ENCODE peak calls at places on chromosomes 7 and 10, in ten cellular contexts. F, H, K, I, M, J, O, B, P and Z are unnamed samples.

GRCh38 chr7:24882989-24883631 is 96.9 kb downstream of the OSBPL3 start:
- DNase-seq in M (no peak), B (no peak), F (peak), O (no peak), H (no peak), I (no peak), J (no peak), K (no peak), P (peak), Z (no peak)

GRCh38 chr10:132399117-132400035 is 2.4 kb downstream of the PWWP2B start:
- DNase-seq in H (peak), P (peak), J (no peak), B (no peak), I (no peak), M (no peak), F (peak), K (peak), O (no peak), Z (no peak)

GRCh38 chr10:76125900-76126299 is 694.5 kb downstream of the LRMDA start:
- DNase-seq in K (no peak), B (no peak), M (no peak), F (no peak), I (no peak), H (no peak), O (no peak), J (no peak), P (no peak), Z (no peak)

GRCh38 chr10:86595496-86595895 is 58.9 kb upstream of the OPN4 start:
- DNase-seq in O (no peak), H (no peak), P (no peak), I (no peak), K (no peak), J (no peak), B (no peak), M (no peak), F (no peak), Z (no peak)

GRCh38 chr10:6199131-6199733 is 3.5 kb upstream of the PFKFB3 start:
- DNase-seq in H (no peak), O (no peak), K (no peak), P (no peak), M (no peak), J (no peak), B (no peak), F (no peak), I (no peak), Z (no peak)

GRCh38 chr10:119663866-119664698 is 12.9 kb downstream of the BAG3 start:
- DNase-seq in K (no peak), B (no peak), I (no peak), O (no peak), F (no peak), M (no peak), P (no peak), H (no peak), J (no peak), Z (no peak)

GRCh38 chr7:151597541-151597940 is 77.8 kb upstream of the RHEB start:
- DNase-seq in H (no peak), B (no peak), K (no peak), J (no peak), O (no peak), P (no peak), I (no peak), F (no peak), M (no peak), Z (no peak)

GRCh38 chr7:84013616-84014240 is 180.9 kb downstream of the SEMA3A start:
- DNase-seq in F (no peak), H (no peak), O (no peak), B (no peak), M (no peak), P (no peak), J (no peak), I (no peak), K (no peak), Z (no peak)

GRCh38 chr7:33511735-33512134 is 382.4 kb downstream of the BBS9 start:
- DNase-seq in K (no peak), O (no peak), M (no peak), P (no peak), F (no peak), H (no peak), J (no peak), B (no peak), I (no peak), Z (no peak)

GRCh38 chr7:3790803-3791202 is 489.8 kb downstream of the SDK1 start:
- DNase-seq in B (no peak), I (no peak), O (no peak), F (no peak), K (no peak), M (no peak), H (no peak), J (no peak), P (no peak), Z (no peak)

GRCh38 chr10:126844406-126844805 is 60.8 kb upstream of the DOCK1 start:
- DNase-seq in O (no peak), K (no peak), P (no peak), M (no peak), I (no peak), H (no peak), F (no peak), J (no peak), B (no peak), Z (no peak)

GRCh38 chr10:17649836-17650235 is 5.9 kb downstream of the STAM start:
- DNase-seq in I (no peak), F (no peak), P (no peak), O (no peak), J (no peak), M (no peak), B (no peak), K (no peak), H (no peak), Z (no peak)

GRCh38 chr7:142327555-142327954 is 69.7 kb upstream of the PRSS58 start:
- DNase-seq in I (no peak), P (no peak), O (no peak), J (no peak), B (no peak), K (no peak), F (no peak), M (no peak), H (no peak), Z (no peak)

GRCh38 chr10:101292194-101293006 is 61.6 kb upstream of the BTRC start:
- DNase-seq in P (peak), H (no peak), M (peak), K (no peak), J (peak), I (no peak), O (peak), F (peak), B (no peak), Z (no peak)

GRCh38 chr10:125823663-125824251 is 411 bp downstream of the BCCIP start:
- DNase-seq in P (no peak), I (no peak), B (no peak), F (no peak), K (peak), J (no peak), H (no peak), M (no peak), O (no peak), Z (peak)

GRCh38 chr10:31001740-31002139 is 29.9 kb downstream of the ZNF438 start:
- DNase-seq in P (no peak), K (no peak), H (no peak), I (no peak), M (no peak), O (no peak), F (no peak), J (no peak), B (no peak), Z (no peak)